ENCODE peak calls at places on chromosome X, in six cellular contexts. P is heart left ventricle, U is H54, S is IMR-90, V is stomach, K is K562. C is an unnamed sample.

GRCh38 chrX:107940095-107940494 is 42.1 kb downstream of the TEX13B start:
- DNase-seq in V (no peak), S (no peak), U (no peak), K (no peak), P (no peak), C (no peak)

GRCh38 chrX:108332281-108332680 is 105.9 kb downstream of the COL4A6 start:
- DNase-seq in P (no peak), U (no peak), K (no peak), S (no peak), V (no peak), C (no peak)

GRCh38 chrX:21933077-21933476 is 7.4 kb upstream of the SMS start:
- DNase-seq in U (no peak), S (no peak), K (peak; percentile 37), V (no peak), P (no peak), C (no peak)

GRCh38 chrX:16444353-16444752 is 205.6 kb upstream of the S100G start:
- DNase-seq in S (peak; percentile 89), V (no peak), K (no peak), P (no peak), U (no peak), C (no peak)

GRCh38 chrX:18574591-18574990 is 97.3 kb downstream of the RS1 start:
- DNase-seq in P (peak; percentile 10), S (peak; percentile 81), K (no peak), U (peak; percentile 2), V (no peak), C (no peak)

GRCh38 chrX:15790766-15791380 is 589 bp downstream of the ZRSR2 start:
- DNase-seq in S (peak; percentile 6), U (peak; percentile 8), P (no peak), V (peak; percentile 26), K (no peak), C (no peak)

GRCh38 chrX:1249101-1249887 is 19.3 kb upstream of the CSF2RA start:
- DNase-seq in P (peak; percentile 64), U (peak; percentile 55), S (no peak), K (peak; percentile 20), V (peak; percentile 39), C (no peak)

GRCh38 chrX:102659790-102660757 is 8.8 kb downstream of the GPRASP1 start:
- DNase-seq in K (peak; percentile 79), U (no peak), P (peak; percentile 83), V (peak; percentile 84), S (peak; percentile 58), C (peak; percentile 27)

GRCh38 chrX:54495814-54496516 is at the start of gene FGD1:
- DNase-seq in V (peak; percentile 73), P (peak; percentile 71), K (peak; percentile 28), S (peak; percentile 41), U (peak; percentile 33), C (peak; percentile 27)

GRCh38 chrX:106731590-106731989 is 5.1 kb downstream of the RNF128 start:
- DNase-seq in K (no peak), P (no peak), V (no peak), U (no peak), S (no peak), C (no peak)

GRCh38 chrX:11768039-11768438 is 10.0 kb downstream of the MSL3 start:
- DNase-seq in V (no peak), K (no peak), P (no peak), U (no peak), S (no peak), C (no peak)

GRCh38 chrX:113790987-113791386 is 792.9 kb upstream of the HTR2C start:
- DNase-seq in P (no peak), V (no peak), U (no peak), K (no peak), S (no peak), C (no peak)

GRCh38 chrX:347351-348117 is 28.9 kb upstream of the GTPBP6 start:
- DNase-seq in K (no peak), V (no peak), P (no peak), S (no peak), U (no peak), C (no peak)

GRCh38 chrX:39484669-39485068 is 613.1 kb downstream of the BCOR start:
- DNase-seq in S (no peak), P (no peak), K (no peak), V (no peak), U (no peak), C (no peak)

GRCh38 chrX:31527455-31528126 is 455.8 kb upstream of the FTHL17 start:
- DNase-seq in P (no peak), V (no peak), S (no peak), K (no peak), U (no peak), C (no peak)

GRCh38 chrX:154991476-154991875 is 31.0 kb downstream of the F8 start:
- DNase-seq in V (no peak), K (no peak), P (no peak), U (no peak), S (no peak), C (no peak)

DNA sequence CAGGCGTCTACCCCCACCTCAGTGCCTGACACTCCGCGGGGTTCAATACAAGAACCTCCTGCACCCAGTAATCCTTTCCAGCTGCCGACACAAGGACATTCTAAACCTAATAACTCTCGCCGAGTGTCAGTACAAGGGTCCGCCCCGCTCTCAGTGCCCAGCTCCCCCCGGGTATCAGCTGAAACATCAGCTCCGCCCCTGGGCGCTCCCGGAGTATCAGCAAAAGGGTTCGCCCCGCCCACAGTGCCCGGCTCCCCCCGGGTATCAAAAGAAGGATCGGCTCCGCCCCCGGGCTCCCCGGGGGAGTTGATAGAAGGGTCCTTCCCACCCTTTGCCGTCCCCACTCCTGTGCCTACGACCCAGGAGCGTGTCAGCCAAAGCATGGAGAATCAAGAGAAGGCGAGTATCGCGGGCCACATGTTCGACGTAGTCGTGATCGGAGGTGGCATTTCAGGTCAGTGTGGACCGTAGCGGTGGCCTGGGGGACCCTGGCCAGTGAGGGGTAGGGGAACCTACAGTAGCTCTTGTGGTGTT is at the start of gene MAOA:
- DNase-seq in V (peak; percentile 87), S (no peak), U (no peak), P (peak; percentile 68), K (no peak), C (no peak)
- TF ChIP-seq POLR2A in V (no peak), S (no peak), U (no peak), P (peak; percentile 59), K (no peak), C (no peak)

DNA sequence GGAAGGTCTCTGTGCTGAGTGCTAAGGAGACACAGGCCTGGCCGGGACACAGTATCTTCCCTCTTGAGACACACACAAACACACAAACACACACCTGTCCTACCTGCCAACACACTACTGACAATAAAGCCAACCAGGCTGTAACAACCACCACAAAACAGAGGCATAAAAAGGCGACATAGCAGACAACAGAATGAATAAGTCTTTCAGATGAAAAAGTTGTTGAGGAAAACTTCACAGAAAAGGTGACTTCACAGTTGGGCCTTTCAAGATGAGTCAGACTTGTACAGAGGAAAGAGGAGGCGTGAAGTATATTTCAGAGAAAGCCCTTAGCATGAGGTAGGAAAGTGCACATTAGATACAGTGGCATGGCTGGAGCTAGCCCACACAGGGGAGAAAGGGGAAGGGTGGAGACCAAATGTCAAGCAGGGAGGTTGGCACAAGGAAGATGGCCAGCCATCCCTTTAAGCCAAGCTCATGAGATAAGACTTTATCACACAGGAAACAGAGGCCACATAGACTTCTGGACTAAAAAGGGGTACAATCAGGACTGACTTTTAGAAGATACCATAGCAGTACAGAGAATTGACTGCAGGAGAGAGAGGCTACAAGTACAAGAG is 54.0 kb downstream of the SLC9A7 start:
- DNase-seq in U (no peak), K (peak; percentile 9), S (peak; percentile 60), V (no peak), P (no peak), C (no peak)
- TF ChIP-seq POLR2A in U (no peak), K (no peak), S (no peak), V (no peak), P (no peak), C (peak; percentile 37)

GRCh38 chrX:46710927-46711623 is 47.8 kb downstream of the SLC9A7 start:
- DNase-seq in V (no peak), U (no peak), P (no peak), K (no peak), S (no peak), C (no peak)
- TF ChIP-seq POLR2A in V (no peak), U (no peak), P (no peak), K (no peak), S (no peak), C (no peak)

DNA sequence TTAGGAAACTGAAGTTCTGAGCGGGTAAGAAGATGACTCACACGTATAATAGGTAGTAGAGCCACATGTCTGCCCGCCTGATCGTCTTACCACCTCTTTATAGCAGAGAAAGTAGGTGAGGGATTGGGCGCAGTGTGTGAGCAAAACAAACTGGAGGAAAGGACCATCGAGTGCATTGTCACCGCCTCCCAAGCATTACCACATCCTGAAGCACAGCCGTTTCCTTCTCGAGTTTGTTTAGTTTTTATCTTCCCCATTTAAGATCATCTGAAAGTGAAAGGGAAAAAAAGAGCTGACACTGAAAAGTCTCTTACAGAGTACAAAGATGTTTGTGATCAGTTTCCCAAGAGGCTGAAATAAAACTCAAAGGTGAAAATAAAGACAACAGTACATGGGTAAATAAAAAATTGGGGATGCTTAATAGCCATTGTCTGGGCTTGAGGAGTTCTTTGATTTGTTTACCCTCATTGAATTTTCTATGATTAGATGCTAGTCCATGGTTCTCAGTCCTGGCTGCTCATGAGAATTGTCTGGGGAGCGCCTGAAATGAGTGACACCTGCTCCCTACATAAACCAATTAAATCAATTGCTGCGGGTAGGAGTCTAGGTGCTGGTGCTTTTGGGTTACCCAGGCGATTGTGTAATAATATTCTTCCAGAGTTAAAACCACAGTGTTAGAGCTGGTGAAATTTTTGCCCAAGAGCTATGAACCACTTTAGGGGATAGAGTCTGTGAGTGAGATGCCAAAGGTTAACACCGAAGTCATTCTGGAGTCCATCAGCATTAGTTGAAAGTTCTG is 15.0 kb downstream of the PDK3 start:
- DNase-seq in P (peak; percentile 7), U (no peak), K (no peak), S (peak; percentile 3), V (no peak), C (no peak)
- TF ChIP-seq POLR2A in P (no peak), U (no peak), K (no peak), S (no peak), V (no peak), C (no peak)